ENCODE peak calls at places on chromosomes 12 and 14, in seven cellular contexts. O is OCI-LY7, A is neural progenitor cell, N is MM.1S, J is HCT116, T is GM23248, L is PC-3. Z is an unnamed sample.

GRCh38 chr12:122946690-122947271 is 19.5 kb downstream of the ABCB9 start:
- DNase-seq in A (peak; percentile 31), L (peak; percentile 99), J (peak; percentile 92), N (no peak), O (peak; percentile 29), T (peak; percentile 100), Z (peak; percentile 90)

GRCh38 chr12:26754148-26754547 is 78.8 kb downstream of the ITPR2 start:
- DNase-seq in N (no peak), L (no peak), A (no peak), J (no peak), T (no peak), O (no peak), Z (no peak)

GRCh38 chr12:52741378-52742195 is 35.6 kb downstream of the KRT76 start:
- DNase-seq in O (peak; percentile 53), A (peak; percentile 91), J (peak; percentile 4), T (peak; percentile 61), N (peak; percentile 74), L (peak; percentile 83), Z (peak; percentile 86)

GRCh38 chr12:68042212-68042699 is 53.0 kb downstream of the IFNG-AS1 start:
- DNase-seq in O (peak; percentile 22), J (no peak), N (no peak), T (peak; percentile 3), L (no peak), A (no peak), Z (no peak)

GRCh38 chr14:54148251-54148650 is 191.6 kb upstream of the BMP4 start:
- DNase-seq in A (no peak), J (no peak), O (no peak), N (no peak), L (no peak), T (no peak), Z (no peak)

GRCh38 chr14:76236172-76237130 is 84.7 kb downstream of the GPATCH2L start:
- DNase-seq in J (no peak), T (peak; percentile 16), O (peak; percentile 2), L (no peak), N (no peak), A (no peak), Z (no peak)

GRCh38 chr12:39240573-39240972 is 202.3 kb downstream of the KIF21A start:
- DNase-seq in N (no peak), A (peak; percentile 42), T (no peak), O (no peak), L (no peak), J (no peak), Z (no peak)

GRCh38 chr12:46908236-46908935 is 82.6 kb upstream of the SLC38A4 start:
- DNase-seq in N (no peak), J (no peak), O (no peak), A (no peak), T (peak; percentile 74), L (peak; percentile 82), Z (no peak)

GRCh38 chr12:112025808-112026375 is 12.7 kb downstream of the ERP29 start:
- DNase-seq in T (peak; percentile 12), L (no peak), J (no peak), N (no peak), A (no peak), O (peak; percentile 43), Z (no peak)

GRCh38 chr12:112023759-112024396 is 10.7 kb downstream of the ERP29 start:
- DNase-seq in J (no peak), N (no peak), A (no peak), L (no peak), T (no peak), O (no peak), Z (no peak)

GRCh38 chr12:112032292-112032691 is 19.1 kb downstream of the ERP29 start:
- DNase-seq in J (no peak), O (no peak), N (no peak), A (no peak), T (no peak), L (no peak), Z (no peak)

GRCh38 chr12:112031472-112031871 is 18.2 kb downstream of the ERP29 start:
- DNase-seq in J (no peak), N (no peak), A (no peak), O (no peak), L (no peak), T (no peak), Z (no peak)

GRCh38 chr12:112029326-112029725 is 16.1 kb downstream of the ERP29 start:
- DNase-seq in J (no peak), L (no peak), N (no peak), O (no peak), A (no peak), T (no peak), Z (no peak)
- H3K4me3 ChIP-seq in J (no peak overlapping the region), L (no peak overlapping the region), N (no peak overlapping the region), O (no peak overlapping the region), A (no peak overlapping the region), T (no peak overlapping the region), Z (no peak overlapping the region)

GRCh38 chr14:29037428-29037827 is 270.8 kb downstream of the FOXG1 start:
- DNase-seq in L (no peak), O (no peak), N (no peak), T (peak; percentile 41), A (no peak), J (no peak), Z (no peak)
- H3K9me3 ChIP-seq in L (no peaks in the 10 kb centered on the region), O (peaks cover 8% of the 10 kb centered on the region), N (no peaks in the 10 kb centered on the region), T (no peaks in the 10 kb centered on the region), A (no peaks in the 10 kb centered on the region), J (peaks cover 46% of the 10 kb centered on the region), Z (no peaks in the 10 kb centered on the region)

GRCh38 chr12:118319627-118320026 is 53.1 kb downstream of the TAOK3 start:
- DNase-seq in J (no peak), A (no peak), T (no peak), O (no peak), N (no peak), L (no peak), Z (no peak)
- TF ChIP-seq EZH2phosphoT487 in J (no peak), A (no peak), T (no peak), O (no peak), N (no peak), L (no peak), Z (no peak)

GRCh38 chr12:121577443-121578180 is 3.2 kb downstream of the KDM2B start:
- DNase-seq in O (no peak), N (no peak), J (no peak), L (no peak), A (peak; percentile 69), T (no peak), Z (no peak)
- H3K4me3 ChIP-seq in O (no peak overlapping the region), N (no peak overlapping the region), J (no peak overlapping the region), L (peak overlapping the region; percentile 39), A (peak overlapping the region; percentile 94), T (peak overlapping the region; percentile 80), Z (no peak overlapping the region)

GRCh38 chr14:36649872-36650650 is 11.6 kb upstream of the PAX9 start:
- DNase-seq in L (no peak), T (no peak), A (no peak), J (no peak), N (no peak), O (no peak), Z (no peak)
- H3K9me3 ChIP-seq in L (no peaks in the 10 kb centered on the region), T (no peaks in the 10 kb centered on the region), A (no peaks in the 10 kb centered on the region), J (no peaks in the 10 kb centered on the region), N (no peaks in the 10 kb centered on the region), O (no peaks in the 10 kb centered on the region), Z (no peaks in the 10 kb centered on the region)

DNA sequence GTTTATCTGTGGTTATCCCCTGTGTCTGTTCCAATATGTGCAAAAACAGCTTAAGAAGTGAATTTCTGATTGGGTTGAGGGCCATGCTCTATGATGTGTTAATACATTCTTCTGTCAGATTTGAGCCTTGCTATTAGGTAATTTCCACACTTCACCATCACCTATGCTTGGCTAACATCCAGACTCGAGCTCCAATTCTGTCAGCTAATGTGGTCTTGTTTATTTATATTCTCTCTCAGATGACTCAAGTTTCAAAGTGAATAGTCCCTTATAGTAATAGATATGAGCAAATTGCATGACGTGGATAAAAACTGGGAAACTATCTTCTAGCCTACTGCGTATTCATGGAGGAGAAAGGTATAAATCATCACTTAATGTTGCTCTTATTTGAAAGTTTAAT is 451.3 kb downstream of the SNAPC1 start:
- DNase-seq in N (no peak), L (peak; percentile 2), T (peak; percentile 2), A (no peak), O (no peak), J (no peak), Z (no peak)
- TF ChIP-seq EZH2phosphoT487 in N (no peak), L (no peak), T (no peak), A (no peak), O (no peak), J (no peak), Z (no peak)

GRCh38 chr12:109307051-109307450 is 2.0 kb downstream of the FOXN4 start:
- DNase-seq in J (no peak), N (no peak), T (no peak), O (no peak), L (no peak), A (no peak), Z (peak; percentile 20)

GRCh38 chr12:109304485-109304884 is 4.6 kb downstream of the FOXN4 start:
- DNase-seq in O (peak; percentile 45), J (no peak), N (no peak), T (no peak), L (no peak), A (no peak), Z (no peak)

GRCh38 chr12:109302358-109302757 is 6.7 kb downstream of the FOXN4 start:
- DNase-seq in N (peak; percentile 36), J (no peak), L (peak; percentile 60), A (no peak), O (peak; percentile 57), T (no peak), Z (peak; percentile 31)

GRCh38 chr12:109302770-109303169 is 6.3 kb downstream of the FOXN4 start:
- DNase-seq in L (no peak), T (no peak), N (no peak), J (no peak), A (no peak), O (no peak), Z (no peak)

GRCh38 chr12:109305547-109305946 is 3.5 kb downstream of the FOXN4 start:
- DNase-seq in O (no peak), L (no peak), J (no peak), T (no peak), A (no peak), N (no peak), Z (no peak)
- H3K4me3 ChIP-seq in O (no peak overlapping the region), L (no peak overlapping the region), J (no peak overlapping the region), T (no peak overlapping the region), A (no peak overlapping the region), N (no peak overlapping the region), Z (no peak overlapping the region)

GRCh38 chr12:28973491-28973890 is 175.6 kb upstream of the FAR2 start:
- DNase-seq in O (no peak), T (no peak), L (no peak), J (no peak), A (no peak), N (no peak), Z (no peak)
- H3K9me3 ChIP-seq in O (no peaks in the 10 kb centered on the region), T (no peaks in the 10 kb centered on the region), L (no peaks in the 10 kb centered on the region), J (no peaks in the 10 kb centered on the region), A (no peaks in the 10 kb centered on the region), N (no peaks in the 10 kb centered on the region), Z (no peaks in the 10 kb centered on the region)

Z was measured in hepatocyte.